ENCODE peak calls at places on chromosomes 1 and 21, in five cellular contexts. W, J, Y, T and M are unnamed samples.

GRCh38 chr1:151992345-151993083 is 1.1 kb downstream of the S100A10 start:
- DNase-seq in T (peak; percentile 60), J (no peak), W (peak; percentile 100), Y (peak; percentile 83), M (no peak)

GRCh38 chr1:13762642-13763041 is 62.7 kb downstream of the PRDM2 start:
- DNase-seq in T (no peak), W (no peak), J (no peak), Y (no peak), M (no peak)

GRCh38 chr1:152035406-152036315 is 1.1 kb downstream of the S100A11 start:
- DNase-seq in J (no peak), Y (peak; percentile 42), T (no peak), W (peak; percentile 54), M (peak; percentile 18)

GRCh38 chr1:186985889-186986491 is 157.2 kb downstream of the PLA2G4A start:
- DNase-seq in T (no peak), Y (peak; percentile 87), W (peak; percentile 80), J (peak; percentile 8), M (peak; percentile 28)

GRCh38 chr1:156676450-156676819 is 772 bp downstream of the NES start:
- DNase-seq in Y (no peak), W (no peak), T (no peak), J (no peak), M (no peak)

GRCh38 chr1:202104073-202104472 is 18.6 kb upstream of the GPR37L1 start:
- DNase-seq in J (no peak), Y (no peak), T (no peak), W (no peak), M (no peak)

GRCh38 chr1:160207751-160208150 is 2.6 kb downstream of the PEA15 start:
- DNase-seq in Y (no peak), T (no peak), J (no peak), W (no peak), M (no peak)

GRCh38 chr1:70760170-70760569 is 287.4 kb downstream of the PTGER3 start:
- DNase-seq in T (no peak), W (no peak), Y (no peak), J (no peak), M (no peak)

GRCh38 chr1:12167493-12168429 is 970 bp downstream of the TNFRSF1B start:
- DNase-seq in Y (no peak), W (no peak), J (no peak), T (no peak), M (no peak)

GRCh38 chr21:45530423-45531113 is 11.7 kb downstream of the SLC19A1 start:
- DNase-seq in J (no peak), Y (no peak), T (no peak), W (no peak), M (no peak)

GRCh38 chr1:107274227-107274626 is 133.4 kb downstream of the NTNG1 start:
- DNase-seq in T (no peak), Y (no peak), W (no peak), J (no peak), M (no peak)

GRCh38 chr1:63931468-63931867 is 157.7 kb downstream of the ROR1 start:
- DNase-seq in J (no peak), T (no peak), W (no peak), Y (peak; percentile 56), M (no peak)

GRCh38 chr1:171438441-171438840 is 46.9 kb upstream of the PRRC2C start:
- DNase-seq in T (no peak), Y (peak; percentile 97), J (no peak), W (peak; percentile 99), M (no peak)

GRCh38 chr1:107670397-107670796 is 294.6 kb downstream of the VAV3 start:
- DNase-seq in W (no peak), J (no peak), T (no peak), Y (no peak), M (no peak)

GRCh38 chr21:41536827-41537103 is 28.8 kb upstream of the TMPRSS2 start:
- DNase-seq in T (no peak), Y (no peak), J (no peak), W (no peak), M (no peak)

GRCh38 chr1:110916669-110917306 is 43.8 kb downstream of the CD53 start:
- DNase-seq in Y (peak; percentile 17), J (no peak), W (peak; percentile 51), T (no peak), M (no peak)

GRCh38 chr1:92832537-92833160 is 809 bp downstream of the RPL5 start:
- DNase-seq in T (no peak), J (no peak), Y (peak; percentile 35), W (no peak), M (no peak)

GRCh38 chr1:176033879-176034278 is 173.2 kb downstream of the COP1 start:
- DNase-seq in J (no peak), T (no peak), W (peak; percentile 62), Y (peak; percentile 52), M (no peak)

GRCh38 chr1:207964195-207964966 is 53.5 kb upstream of the CD34 start:
- DNase-seq in W (peak; percentile 61), Y (peak; percentile 47), T (no peak), J (no peak), M (no peak)

GRCh38 chr1:246789454-246790339 is 65.5 kb downstream of the SCCPDH start:
- DNase-seq in J (no peak), Y (no peak), W (no peak), T (no peak), M (no peak)

GRCh38 chr1:83118472-83118871 is 880.5 kb downstream of the TTLL7 start:
- DNase-seq in J (no peak), T (no peak), Y (no peak), W (no peak), M (no peak)

GRCh38 chr1:193589597-193590040 is 403.2 kb upstream of the B3GALT2 start:
- DNase-seq in W (peak; percentile 97), J (no peak), T (no peak), Y (peak; percentile 52), M (no peak)

GRCh38 chr1:66980745-66981367 is 56.1 kb downstream of the MIER1 start:
- DNase-seq in J (no peak), W (peak; percentile 55), Y (peak; percentile 19), T (no peak), M (no peak)

GRCh38 chr1:169109561-169110134 is 3.2 kb downstream of the ATP1B1 start:
- DNase-seq in J (no peak), W (peak; percentile 94), T (no peak), Y (peak; percentile 88), M (no peak)

GRCh38 chr1:59917026-59917784 is 9.4 kb downstream of the CYP2J2 start:
- DNase-seq in J (no peak), T (no peak), Y (no peak), W (no peak), M (no peak)

GRCh38 chr1:84269286-84269685 is 32.2 kb upstream of the SAMD13 start:
- DNase-seq in J (no peak), T (no peak), Y (no peak), W (no peak), M (no peak)

GRCh38 chr1:7145947-7146346 is 360.7 kb downstream of the CAMTA1 start:
- DNase-seq in Y (no peak), J (no peak), T (no peak), W (no peak), M (no peak)

DNA sequence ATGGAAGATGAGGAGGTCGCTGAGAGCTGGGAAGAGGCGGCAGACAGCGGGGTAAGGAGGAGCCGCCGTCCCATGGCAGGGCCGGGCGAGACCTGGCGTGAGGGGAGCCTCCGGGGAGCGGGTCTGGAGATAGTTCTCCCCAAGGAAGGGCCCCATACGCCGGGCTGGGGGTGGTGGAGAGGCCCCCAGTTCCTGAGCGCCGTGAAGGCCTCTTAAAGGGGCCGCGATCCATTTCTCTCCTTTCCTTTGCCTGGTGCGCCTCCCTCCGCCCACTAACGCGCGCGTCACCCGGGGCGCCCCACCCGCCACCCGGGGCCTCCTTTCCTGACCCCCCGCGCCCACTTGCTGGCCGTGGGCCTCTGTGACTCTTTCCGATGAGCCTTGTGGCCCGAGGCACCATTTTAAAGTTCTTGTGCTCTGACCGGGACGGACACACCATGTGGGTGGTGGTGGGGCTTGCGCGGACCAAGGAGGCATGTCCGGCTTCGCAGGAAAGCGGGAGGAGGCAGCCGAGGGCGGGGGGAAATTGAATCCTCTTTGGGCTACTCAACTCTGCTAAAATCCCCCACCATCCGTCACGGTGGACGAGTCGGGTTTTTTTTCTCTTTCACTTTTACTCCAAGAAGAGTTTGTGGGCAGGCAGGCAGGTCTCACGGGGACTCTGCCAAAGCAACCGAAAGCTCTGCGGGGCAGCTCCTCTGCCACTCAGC is 371 bp downstream of the SZRD1 start:
- DNase-seq in Y (peak; percentile 90), J (peak; percentile 60), W (peak; percentile 83), T (peak; percentile 68), M (peak; percentile 69)
- TF ChIP-seq CTCF in Y (no peak), J (no peak), W (no peak), T (no peak), M (no peak)

GRCh38 chr1:154521695-154522094 is 19.5 kb upstream of the SHE start:
- DNase-seq in W (no peak), T (no peak), J (no peak), Y (no peak), M (no peak)

GRCh38 chr1:154514066-154514553 is 11.9 kb upstream of the SHE start:
- DNase-seq in J (no peak), W (no peak), T (no peak), Y (no peak), M (no peak)

GRCh38 chr1:154519661-154520060 is 17.4 kb upstream of the SHE start:
- DNase-seq in W (no peak), T (no peak), J (no peak), Y (no peak), M (no peak)

GRCh38 chr1:154520333-154520732 is 18.1 kb upstream of the SHE start:
- DNase-seq in T (no peak), J (no peak), Y (peak; percentile 8), W (peak; percentile 25), M (no peak)

GRCh38 chr1:154517661-154518060 is 15.4 kb upstream of the SHE start:
- DNase-seq in Y (no peak), J (no peak), W (no peak), T (no peak), M (no peak)
- TF ChIP-seq CTCF in Y (no peak), J (no peak), W (no peak), T (no peak), M (no peak)

GRCh38 chr1:220485131-220485530 is 42.8 kb upstream of the MARK1 start:
- DNase-seq in W (peak; percentile 44), T (no peak), J (no peak), Y (no peak), M (no peak)
- TF ChIP-seq CTCF in W (peak; percentile 14), T (no peak), J (no peak), Y (no peak), M (no peak)

GRCh38 chr1:31717341-31717740 is 13.5 kb upstream of the COL16A1 start:
- DNase-seq in J (no peak), T (no peak), Y (no peak), W (no peak), M (no peak)

GRCh38 chr1:31715097-31715872 is 11.5 kb upstream of the COL16A1 start:
- DNase-seq in T (peak; percentile 93), W (peak; percentile 61), Y (peak; percentile 92), J (peak; percentile 78), M (peak; percentile 86)

GRCh38 chr1:31714442-31715096 is 10.8 kb upstream of the COL16A1 start:
- DNase-seq in T (peak; percentile 45), Y (peak; percentile 63), J (peak; percentile 40), W (no peak), M (peak; percentile 62)

GRCh38 chr1:31718519-31718918 is 14.7 kb upstream of the COL16A1 start:
- DNase-seq in T (no peak), W (no peak), J (no peak), Y (no peak), M (no peak)

DNA sequence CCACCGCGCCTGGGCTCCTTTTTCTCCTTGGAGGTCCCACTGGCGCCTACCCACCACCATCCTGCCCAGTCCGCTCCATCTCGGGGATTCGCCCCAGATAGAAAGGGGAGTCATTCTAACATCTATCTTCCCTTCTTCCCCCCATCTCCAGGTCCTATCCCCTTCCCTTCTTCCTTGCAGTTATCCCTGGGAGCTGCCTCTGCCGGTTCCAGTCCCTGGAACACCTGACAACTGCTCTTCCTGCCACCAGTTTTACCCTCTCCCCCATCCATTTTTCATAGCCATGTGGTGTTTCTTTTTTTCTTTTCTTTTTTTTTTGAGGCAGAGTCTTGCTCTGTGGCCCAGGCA is 12.0 kb upstream of the COL16A1 start:
- DNase-seq in T (no peak), J (no peak), Y (no peak), W (no peak), M (no peak)
- TF ChIP-seq CTCF in T (no peak), J (peak; percentile 33), Y (no peak), W (no peak), M (no peak)